ENCODE peak calls at places on chromosomes 5 and 9, in four cellular contexts. X, F, A and Q are unnamed samples.

GRCh38 chr5:90293931-90294330 is 115.6 kb downstream of the CETN3 start:
- DNase-seq in X (no peak), F (no peak), A (no peak), Q (no peak)

GRCh38 chr5:78922879-78923621 is 62.1 kb downstream of the ARSB start:
- DNase-seq in X (no peak), A (no peak), F (no peak), Q (no peak)

GRCh38 chr9:86483496-86483895 is 129.3 kb upstream of the TUT7 start:
- DNase-seq in F (no peak), A (no peak), X (no peak), Q (no peak)

GRCh38 chr9:136204838-136205706 is at the start of gene LHX3:
- DNase-seq in X (peak; percentile 69), F (no peak), A (peak; percentile 90), Q (peak; percentile 34)

GRCh38 chr5:91018712-91019371 is 364.3 kb downstream of the ARRDC3 start:
- DNase-seq in F (no peak), X (no peak), A (no peak), Q (no peak)

GRCh38 chr5:463952-464351 is 21.0 kb downstream of the EXOC3 start:
- DNase-seq in F (no peak), X (peak; percentile 6), A (peak; percentile 75), Q (no peak)

GRCh38 chr9:30925126-30925525 is 1459.3 kb upstream of the ACO1 start:
- DNase-seq in F (no peak), X (no peak), A (no peak), Q (no peak)

GRCh38 chr5:1878050-1878849 is 4.5 kb downstream of the IRX4 start:
- DNase-seq in A (no peak), X (peak; percentile 57), F (no peak), Q (no peak)

GRCh38 chr9:116646661-116647514 is 40.2 kb upstream of the TRIM32 start:
- DNase-seq in F (no peak), A (no peak), X (no peak), Q (no peak)

GRCh38 chr5:66896207-66896606 is 300.0 kb downstream of the MAST4 start:
- DNase-seq in A (no peak), X (no peak), F (no peak), Q (no peak)

GRCh38 chr5:108858959-108859358 is 111.3 kb downstream of the FER start:
- DNase-seq in X (no peak), F (no peak), A (peak; percentile 23), Q (no peak)

GRCh38 chr5:163578652-163579051 is 73.2 kb downstream of the MAT2B start:
- DNase-seq in X (no peak), F (no peak), A (no peak), Q (no peak)

GRCh38 chr5:11905209-11905608 is 963 bp upstream of the CTNND2 start:
- DNase-seq in F (no peak), A (no peak), X (peak; percentile 16), Q (no peak)

GRCh38 chr9:131697097-131697496 is 42.8 kb downstream of the RAPGEF1 start:
- DNase-seq in F (no peak), X (no peak), A (no peak), Q (no peak)

GRCh38 chr9:98251554-98251953 is 3.9 kb downstream of the TBC1D2 start:
- DNase-seq in X (no peak), A (no peak), F (no peak), Q (no peak)

GRCh38 chr5:32687167-32687831 is 23.8 kb upstream of the NPR3 start:
- DNase-seq in X (no peak), A (no peak), F (no peak), Q (no peak)

GRCh38 chr5:135034186-135034962 is at the start of gene PITX1:
- DNase-seq in A (peak; percentile 80), X (peak; percentile 65), F (no peak), Q (no peak)

GRCh38 chr9:107637421-107638420 is 148.2 kb upstream of the KLF4 start:
- DNase-seq in X (peak; percentile 64), F (peak; percentile 97), A (peak; percentile 58), Q (no peak)

GRCh38 chr5:181127907-181128626 is 2.9 kb downstream of the OR2V1 start:
- DNase-seq in A (no peak), F (no peak), X (no peak), Q (no peak)

DNA sequence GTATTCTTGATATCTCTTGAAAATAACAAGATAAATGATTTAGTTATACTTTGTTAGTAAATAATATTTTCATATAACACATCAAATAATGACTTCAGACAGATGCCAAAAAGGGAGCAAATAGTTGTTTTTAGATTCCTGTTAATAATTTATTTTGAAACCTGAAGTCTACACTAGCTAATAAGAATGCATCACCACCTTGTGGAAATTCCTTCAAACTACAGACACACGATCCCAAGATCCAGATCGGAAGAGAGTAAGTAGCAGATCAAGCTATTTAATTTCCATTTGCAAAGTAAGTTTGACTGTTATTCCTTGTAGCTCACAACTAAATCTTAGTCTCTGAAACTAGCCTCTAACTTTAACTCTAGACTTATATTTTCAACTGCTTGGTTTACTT is 35.5 kb upstream of the ISL1 start:
- DNase-seq in A (no peak), X (no peak), F (no peak), Q (no peak)
- TF ChIP-seq CTCF in A (no peak), X (peak; percentile 28), F (no peak), Q (no peak)

GRCh38 chr5:125011419-125011818 is 265.0 kb upstream of the ZNF608 start:
- DNase-seq in F (no peak), X (no peak), A (no peak), Q (no peak)

GRCh38 chr5:125011014-125011413 is 264.6 kb upstream of the ZNF608 start:
- DNase-seq in X (no peak), F (no peak), A (no peak), Q (no peak)

GRCh38 chr5:125017796-125018195 is 271.4 kb upstream of the ZNF608 start:
- DNase-seq in F (no peak), X (no peak), A (no peak), Q (no peak)

GRCh38 chr5:125012727-125013451 is 266.4 kb upstream of the ZNF608 start:
- DNase-seq in F (no peak), X (no peak), A (no peak), Q (no peak)

GRCh38 chr5:125011982-125012381 is 265.5 kb upstream of the ZNF608 start:
- DNase-seq in F (no peak), X (no peak), A (no peak), Q (no peak)
- TF ChIP-seq CTCF in F (no peak), X (no peak), A (no peak), Q (no peak)

GRCh38 chr5:154189819-154190651 is 498 bp upstream of the GALNT10 start:
- DNase-seq in X (peak; percentile 81), F (no peak), A (peak; percentile 96), Q (peak; percentile 83)

GRCh38 chr5:154191467-154192261 is 1.1 kb downstream of the GALNT10 start:
- DNase-seq in X (no peak), F (no peak), A (no peak), Q (no peak)

GRCh38 chr5:154189256-154189818 is 1.2 kb upstream of the GALNT10 start:
- DNase-seq in X (no peak), F (no peak), A (peak; percentile 33), Q (no peak)

GRCh38 chr5:154193176-154193575 is 2.6 kb downstream of the GALNT10 start:
- DNase-seq in F (no peak), A (no peak), X (no peak), Q (no peak)

DNA sequence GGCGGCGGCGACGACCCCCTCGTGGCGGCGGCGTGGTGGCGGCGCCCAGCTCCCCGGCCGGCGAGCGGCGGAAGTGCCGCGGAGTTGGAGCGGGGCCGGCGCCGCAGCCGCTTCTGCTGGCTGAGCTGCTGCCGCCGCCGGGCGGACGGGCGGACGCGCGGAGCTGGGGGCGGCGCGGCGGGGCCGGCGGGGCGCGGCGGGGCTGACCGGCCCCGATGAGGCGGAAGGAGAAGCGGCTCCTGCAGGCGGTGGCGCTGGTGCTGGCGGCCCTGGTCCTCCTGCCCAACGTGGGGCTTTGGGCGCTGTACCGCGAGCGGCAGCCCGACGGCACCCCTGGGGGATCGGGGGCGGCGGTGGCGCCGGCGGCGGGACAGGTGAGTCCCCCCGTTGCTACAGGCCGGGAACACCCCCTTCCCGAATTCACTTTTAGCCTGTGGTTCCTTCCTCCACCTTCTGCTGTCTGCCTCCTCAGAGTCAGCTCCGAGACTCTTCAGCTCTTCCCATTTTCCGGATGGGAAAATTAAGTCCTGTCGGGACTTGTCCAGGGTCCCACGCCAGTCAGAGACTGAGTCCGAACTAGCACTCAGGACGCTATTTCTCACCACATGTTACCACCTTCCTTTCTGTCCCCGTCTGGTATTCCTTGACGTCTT is at the start of gene GALNT10:
- DNase-seq in X (no peak), A (peak; percentile 95), F (no peak), Q (no peak)
- TF ChIP-seq CTCF in X (no peak), A (no peak), F (no peak), Q (no peak)

DNA sequence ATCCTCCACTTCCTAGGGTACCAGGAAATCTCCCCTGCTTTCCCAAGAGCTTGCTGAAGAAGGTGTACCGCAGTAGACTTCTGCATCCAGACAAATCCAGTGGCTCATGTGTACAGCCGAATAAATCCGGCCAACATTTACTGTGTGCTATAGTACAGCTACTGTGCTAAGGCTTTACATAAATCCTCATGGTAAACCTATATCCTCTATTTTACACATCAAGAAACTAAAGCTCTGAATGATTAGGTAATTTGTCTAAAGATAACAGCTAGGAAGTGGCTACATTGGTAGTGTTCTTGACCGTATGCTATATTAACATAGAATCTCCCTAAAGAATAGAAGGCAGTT is 511 bp upstream of the WDR41 start:
- DNase-seq in X (no peak), F (no peak), A (no peak), Q (no peak)
- TF ChIP-seq CTCF in X (no peak), F (no peak), A (peak; percentile 54), Q (peak; percentile 50)

GRCh38 chr9:101711330-101711941 is 27.0 kb downstream of the GRIN3A start:
- DNase-seq in A (no peak), F (no peak), X (peak; percentile 71), Q (no peak)
- TF ChIP-seq CTCF in A (peak; percentile 68), F (no peak), X (peak; percentile 78), Q (peak; percentile 16)